ENCODE peak calls at places on chromosomes 1 and 21, in seven cellular contexts. K, C, S, R, J, F and T are unnamed samples.

GRCh38 chr1:78483903-78484302 is 6.9 kb upstream of the PTGFR start:
- DNase-seq in K (no peak), C (peak; percentile 40), S (no peak), R (no peak), J (no peak), F (no peak), T (no peak)

GRCh38 chr1:212459656-212460055 is 26.9 kb downstream of the NENF start:
- DNase-seq in K (no peak), C (no peak), S (no peak), R (no peak), J (no peak), F (no peak), T (no peak)

GRCh38 chr1:35443768-35444518 is 113.3 kb downstream of the KIAA0319L start:
- DNase-seq in K (no peak), C (peak; percentile 35), S (no peak), R (no peak), J (no peak), F (no peak), T (no peak)

GRCh38 chr1:2972879-2973575 is 48.2 kb upstream of the ACTRT2 start:
- DNase-seq in K (no peak), C (no peak), S (no peak), R (no peak), J (no peak), F (no peak), T (peak; percentile 30)

GRCh38 chr1:118077331-118078055 is 107.5 kb downstream of the SPAG17 start:
- DNase-seq in K (peak; percentile 27), C (peak; percentile 44), S (peak; percentile 15), R (no peak), J (no peak), F (no peak), T (no peak)

GRCh38 chr21:27154451-27155129 is 187.7 kb upstream of the ADAMTS5 start:
- DNase-seq in K (no peak), C (peak; percentile 12), S (no peak), R (peak; percentile 23), J (no peak), F (peak; percentile 54), T (no peak)

GRCh38 chr1:113534875-113535274 is 144.6 kb downstream of the MAGI3 start:
- DNase-seq in K (no peak), C (peak; percentile 23), S (no peak), R (no peak), J (no peak), F (no peak), T (no peak)

GRCh38 chr1:6245869-6246496 is 2.0 kb downstream of the HES3 start:
- DNase-seq in K (no peak), C (no peak), S (peak; percentile 55), R (no peak), J (no peak), F (no peak), T (peak; percentile 75)

GRCh38 chr1:1115136-1115829 is 606 bp downstream of the C1orf159 start:
- DNase-seq in K (no peak), C (no peak), S (no peak), R (peak; percentile 22), J (no peak), F (no peak), T (no peak)

GRCh38 chr1:68028566-68028965 is 21.9 kb downstream of the DIRAS3 start:
- DNase-seq in K (no peak), C (no peak), S (no peak), R (no peak), J (no peak), F (no peak), T (no peak)

GRCh38 chr1:46667782-46668760 is at the start of gene ATPAF1:
- DNase-seq in K (peak; percentile 61), C (peak; percentile 57), S (peak; percentile 82), R (peak; percentile 80), J (peak; percentile 30), F (peak; percentile 61), T (peak; percentile 50)

GRCh38 chr1:153430166-153430553 is 13.8 kb downstream of the S100A7A start:
- DNase-seq in K (no peak), C (no peak), S (no peak), R (no peak), J (no peak), F (no peak), T (no peak)

GRCh38 chr1:43357251-43357650 is 1.5 kb upstream of the CDC20 start:
- DNase-seq in K (no peak), C (peak; percentile 70), S (no peak), R (no peak), J (no peak), F (no peak), T (no peak)

GRCh38 chr1:91851130-91852010 is 34.6 kb downstream of the TGFBR3 start:
- DNase-seq in K (peak; percentile 85), C (peak; percentile 89), S (peak; percentile 80), R (peak; percentile 97), J (peak; percentile 84), F (peak; percentile 92), T (peak; percentile 85)

GRCh38 chr1:1264868-1265272 is 8.8 kb downstream of the UBE2J2 start:
- DNase-seq in K (peak; percentile 28), C (peak; percentile 100), S (no peak), R (no peak), J (no peak), F (no peak), T (no peak)

GRCh38 chr1:240522122-240522822 is 89.7 kb downstream of the GREM2 start:
- DNase-seq in K (no peak), C (no peak), S (no peak), R (no peak), J (no peak), F (no peak), T (no peak)

GRCh38 chr1:204703826-204704612 is 18.5 kb upstream of the LRRN2 start:
- DNase-seq in K (no peak), C (no peak), S (no peak), R (no peak), J (no peak), F (no peak), T (no peak)

GRCh38 chr1:204704794-204705492 is 19.4 kb upstream of the LRRN2 start:
- DNase-seq in K (no peak), C (no peak), S (no peak), R (no peak), J (no peak), F (no peak), T (no peak)

GRCh38 chr1:204705493-204705811 is 19.9 kb upstream of the LRRN2 start:
- DNase-seq in K (no peak), C (no peak), S (no peak), R (no peak), J (no peak), F (no peak), T (no peak)

GRCh38 chr1:204706838-204707509 is 21.4 kb upstream of the LRRN2 start:
- DNase-seq in K (no peak), C (no peak), S (no peak), R (no peak), J (no peak), F (no peak), T (no peak)

DNA sequence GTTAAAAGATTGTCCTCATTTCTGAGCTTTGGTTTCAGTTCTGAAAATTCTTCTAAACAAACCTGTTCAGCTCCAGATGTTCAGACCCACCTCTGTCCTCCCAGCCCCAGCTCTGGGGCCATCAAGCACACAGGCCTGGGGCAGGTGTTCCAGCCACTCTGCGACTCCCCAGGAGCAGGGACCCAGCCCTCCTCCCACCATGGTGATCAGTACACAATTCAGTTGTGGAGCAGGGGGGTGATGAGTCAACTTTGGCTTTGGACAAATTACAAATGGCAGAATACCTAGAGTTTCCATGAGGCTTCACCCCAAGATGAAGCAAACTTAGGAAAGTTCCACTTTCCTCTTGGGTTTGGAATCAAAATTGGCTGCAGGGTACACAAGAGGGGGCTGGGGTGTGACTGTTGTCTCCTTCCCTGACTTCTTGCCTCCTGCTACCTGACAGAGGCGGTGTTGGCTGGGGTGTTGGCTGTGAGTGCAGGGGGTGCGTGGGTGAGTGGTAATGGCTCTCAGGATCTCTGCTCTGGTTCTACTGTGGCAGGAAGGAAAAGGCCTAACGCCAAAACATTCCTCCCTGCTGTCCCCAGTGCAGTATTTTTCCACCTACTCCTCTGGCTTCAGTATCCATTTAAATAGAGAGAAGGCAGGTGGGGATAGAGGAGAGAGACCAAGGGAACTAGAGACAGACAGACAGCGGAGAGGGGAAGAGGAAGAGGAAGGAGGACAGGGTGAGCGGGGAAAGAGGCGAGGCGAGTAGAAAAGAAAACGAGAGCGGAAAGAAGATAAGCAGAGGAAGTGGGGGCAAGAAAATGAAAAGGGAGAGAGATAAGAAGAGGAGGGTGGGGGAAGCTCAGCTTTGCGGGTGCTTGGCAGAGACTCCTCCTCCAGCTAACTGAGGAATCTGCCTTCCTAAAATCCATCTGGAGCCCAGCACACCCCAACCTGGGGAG is 20.6 kb upstream of the LRRN2 start:
- DNase-seq in K (no peak), C (no peak), S (no peak), R (no peak), J (no peak), F (no peak), T (no peak)
- TF ChIP-seq POLR2A in K (no peak), C (no peak), S (no peak), R (no peak), J (no peak), F (no peak), T (no peak)

DNA sequence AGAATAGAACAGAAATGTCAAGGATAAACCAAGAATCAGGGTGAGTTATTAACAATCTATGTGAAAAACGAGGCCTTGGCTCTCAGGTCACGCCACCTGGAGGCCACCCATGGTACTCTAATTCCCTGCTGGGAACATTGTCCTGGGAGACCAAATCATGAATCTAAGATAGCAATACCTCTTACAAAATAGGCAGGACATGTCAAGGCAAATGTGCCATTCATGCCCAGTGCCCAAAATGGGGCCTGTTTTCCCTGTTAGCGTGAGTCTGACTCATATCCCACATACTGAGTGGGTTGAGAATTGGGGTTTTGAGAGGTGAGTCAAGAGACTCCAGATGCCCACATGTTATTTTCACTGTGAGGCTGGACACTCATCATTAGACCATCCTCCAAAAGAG is 380.8 kb downstream of the HHIPL2 start:
- DNase-seq in K (no peak), C (peak; percentile 94), S (peak; percentile 38), R (no peak), J (no peak), F (no peak), T (no peak)
- TF ChIP-seq CTCF in K (peak; percentile 18), C (peak; percentile 49), S (peak; percentile 39), R (peak; percentile 55), J (peak; percentile 17), F (no peak), T (peak; percentile 38)

DNA sequence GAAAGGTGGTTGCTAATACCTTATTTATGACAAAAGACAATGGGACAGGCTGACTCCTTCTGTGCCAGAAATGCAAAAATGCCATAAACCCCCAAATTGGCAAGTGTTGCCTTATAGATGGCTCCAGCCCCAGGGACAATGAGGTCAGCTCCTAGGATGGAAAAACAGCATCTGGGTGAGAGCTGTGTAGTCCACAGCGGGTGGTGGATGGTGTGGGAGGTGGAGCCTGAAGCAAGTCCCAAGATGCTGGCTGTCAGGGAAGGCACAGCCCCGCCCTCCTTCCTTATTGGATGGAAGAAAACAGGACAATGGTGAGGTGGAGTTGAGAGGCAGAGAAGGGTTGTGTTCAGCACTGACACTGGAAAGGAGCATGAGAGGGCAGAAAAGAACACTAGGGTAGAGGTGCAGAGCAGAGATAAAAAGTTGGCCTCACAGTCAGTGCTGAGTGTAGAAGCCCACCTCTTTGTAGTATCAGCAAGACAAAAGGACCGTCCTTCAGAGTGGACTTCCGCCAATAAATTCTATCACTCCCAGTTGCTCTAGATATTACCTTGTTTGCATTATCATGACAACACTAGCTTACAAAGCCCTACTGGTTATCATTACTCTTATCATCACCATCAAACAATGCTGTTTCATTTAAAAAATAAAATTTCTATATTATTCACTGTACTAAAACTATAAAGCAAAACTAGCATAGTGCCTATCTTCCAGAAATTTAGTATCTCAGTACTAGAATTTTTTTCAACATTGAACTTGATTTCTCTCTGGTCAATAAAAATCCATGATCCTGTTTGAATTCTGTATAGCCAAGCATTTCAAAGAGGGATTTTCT is 3.7 kb upstream of the SDE2 start:
- DNase-seq in K (peak; percentile 81), C (peak; percentile 6), S (peak; percentile 60), R (peak; percentile 79), J (no peak), F (no peak), T (no peak)
- TF ChIP-seq POLR2A in K (peak; percentile 49), C (no peak), S (no peak), R (no peak), J (peak; percentile 22), F (no peak), T (no peak)

GRCh38 chr1:200314085-200314750 is 95.6 kb downstream of the ZNF281 start:
- DNase-seq in K (no peak), C (peak; percentile 77), S (peak; percentile 88), R (no peak), J (no peak), F (no peak), T (no peak)
- TF ChIP-seq CTCF in K (no peak), C (peak; percentile 2), S (no peak), R (no peak), J (no peak), F (no peak), T (no peak)